ENCODE peak calls at places on chromosomes 6 and 20, in six cellular contexts. W is choroid plexus epithelial cell, O is AG10803, M is OCI-LY7, Q is astrocyte of the cerebellum, A is kidney epithelial cell. J is an unnamed sample.
A peak's percentile ranks its signal among the peaks of the same experiment; 100 is the strongest.

GRCh38 chr6:20417819-20418218 is 16.1 kb downstream of the E2F3 start:
- DNase-seq in W (no peak), O (no peak), M (no peak), Q (no peak), A (no peak), J (no peak)

GRCh38 chr20:37983286-37983685 is 50.0 kb downstream of the TTI1 start:
- DNase-seq in W (no peak), O (no peak), M (no peak), Q (no peak), A (no peak), J (no peak)

GRCh38 chr6:31125162-31125561 is 4.9 kb upstream of the CDSN start:
- DNase-seq in W (peak; percentile 39), O (no peak), M (no peak), Q (no peak), A (no peak), J (no peak)

GRCh38 chr20:40633123-40633850 is 55.7 kb downstream of the MAFB start:
- DNase-seq in W (no peak), O (no peak), M (no peak), Q (no peak), A (no peak), J (no peak)

GRCh38 chr6:38933426-38933825 is 115.2 kb upstream of the GLP1R start:
- DNase-seq in W (peak; percentile 45), O (peak; percentile 2), M (no peak), Q (no peak), A (peak; percentile 2), J (no peak)

GRCh38 chr20:62122659-62123449 is 579 bp downstream of the LSM14B start:
- DNase-seq in W (peak; percentile 45), O (peak; percentile 44), M (peak; percentile 59), Q (no peak), A (no peak), J (no peak)

GRCh38 chr20:42572320-42573016 is 617.2 kb downstream of the PTPRT start:
- DNase-seq in W (no peak), O (no peak), M (no peak), Q (no peak), A (no peak), J (no peak)

GRCh38 chr20:10864076-10864672 is 190.4 kb upstream of the JAG1 start:
- DNase-seq in W (peak; percentile 23), O (peak; percentile 31), M (no peak), Q (no peak), A (no peak), J (no peak)

GRCh38 chr6:160027076-160027475 is 58.2 kb downstream of the IGF2R start:
- DNase-seq in W (no peak), O (no peak), M (no peak), Q (no peak), A (no peak), J (no peak)

GRCh38 chr6:87139236-87139635 is 16.1 kb upstream of the ZNF292 start:
- DNase-seq in W (peak; percentile 83), O (peak; percentile 63), M (peak; percentile 67), Q (peak; percentile 36), A (no peak), J (no peak)

GRCh38 chr20:63433756-63434531 is 38.5 kb downstream of the KCNQ2 start:
- DNase-seq in W (no peak), O (no peak), M (no peak), Q (no peak), A (no peak), J (no peak)

GRCh38 chr20:37357481-37358365 is 11.8 kb downstream of the SRC start:
- DNase-seq in W (no peak), O (no peak), M (no peak), Q (no peak), A (no peak), J (no peak)

GRCh38 chr20:50724112-50724724 is 7.2 kb upstream of the PARD6B start:
- DNase-seq in W (no peak), O (no peak), M (no peak), Q (no peak), A (no peak), J (no peak)
- H3K4me3 ChIP-seq in W (no peak overlapping the region), O (no peak overlapping the region), M (no peak overlapping the region), Q (no peak overlapping the region), A (no peak overlapping the region), J (no peak overlapping the region)

DNA sequence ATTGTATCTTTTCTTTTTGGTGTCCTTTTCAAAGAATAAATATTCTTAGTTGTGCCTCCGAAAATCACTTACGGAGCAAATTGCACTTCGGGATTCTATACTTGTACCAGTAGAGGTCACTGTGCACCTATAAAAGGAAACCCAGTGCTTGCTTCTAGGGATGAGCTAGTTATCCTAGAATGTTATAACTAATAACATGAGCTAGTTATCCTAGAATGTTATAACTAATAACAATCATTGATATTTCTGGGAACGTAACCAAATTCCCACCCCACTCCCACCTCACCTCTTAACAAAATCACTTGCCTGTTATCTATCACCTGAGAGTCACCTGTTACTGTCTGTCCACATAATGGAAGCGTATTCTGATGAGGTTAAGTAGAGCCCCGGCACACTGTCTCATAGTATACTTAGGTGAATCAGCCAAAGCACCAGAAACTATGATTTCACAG is 126.9 kb upstream of the TIAM2 start:
- DNase-seq in W (peak; percentile 79), O (peak; percentile 70), M (peak; percentile 64), Q (peak; percentile 64), A (no peak), J (peak; percentile 37)
- TF ChIP-seq CTCF in W (peak; percentile 71), O (peak; percentile 79), M (peak; percentile 95), Q (peak; percentile 69), A (peak; percentile 72), J (peak; percentile 66)

GRCh38 chr6:26611599-26611998 is 14.8 kb downstream of the ABT1 start:
- DNase-seq in W (no peak), O (no peak), M (no peak), Q (no peak), A (no peak), J (no peak)

GRCh38 chr6:26609463-26609862 is 12.7 kb downstream of the ABT1 start:
- DNase-seq in W (no peak), O (no peak), M (no peak), Q (no peak), A (no peak), J (no peak)

GRCh38 chr6:26613201-26613600 is 16.4 kb downstream of the ABT1 start:
- DNase-seq in W (no peak), O (no peak), M (no peak), Q (no peak), A (no peak), J (no peak)

DNA sequence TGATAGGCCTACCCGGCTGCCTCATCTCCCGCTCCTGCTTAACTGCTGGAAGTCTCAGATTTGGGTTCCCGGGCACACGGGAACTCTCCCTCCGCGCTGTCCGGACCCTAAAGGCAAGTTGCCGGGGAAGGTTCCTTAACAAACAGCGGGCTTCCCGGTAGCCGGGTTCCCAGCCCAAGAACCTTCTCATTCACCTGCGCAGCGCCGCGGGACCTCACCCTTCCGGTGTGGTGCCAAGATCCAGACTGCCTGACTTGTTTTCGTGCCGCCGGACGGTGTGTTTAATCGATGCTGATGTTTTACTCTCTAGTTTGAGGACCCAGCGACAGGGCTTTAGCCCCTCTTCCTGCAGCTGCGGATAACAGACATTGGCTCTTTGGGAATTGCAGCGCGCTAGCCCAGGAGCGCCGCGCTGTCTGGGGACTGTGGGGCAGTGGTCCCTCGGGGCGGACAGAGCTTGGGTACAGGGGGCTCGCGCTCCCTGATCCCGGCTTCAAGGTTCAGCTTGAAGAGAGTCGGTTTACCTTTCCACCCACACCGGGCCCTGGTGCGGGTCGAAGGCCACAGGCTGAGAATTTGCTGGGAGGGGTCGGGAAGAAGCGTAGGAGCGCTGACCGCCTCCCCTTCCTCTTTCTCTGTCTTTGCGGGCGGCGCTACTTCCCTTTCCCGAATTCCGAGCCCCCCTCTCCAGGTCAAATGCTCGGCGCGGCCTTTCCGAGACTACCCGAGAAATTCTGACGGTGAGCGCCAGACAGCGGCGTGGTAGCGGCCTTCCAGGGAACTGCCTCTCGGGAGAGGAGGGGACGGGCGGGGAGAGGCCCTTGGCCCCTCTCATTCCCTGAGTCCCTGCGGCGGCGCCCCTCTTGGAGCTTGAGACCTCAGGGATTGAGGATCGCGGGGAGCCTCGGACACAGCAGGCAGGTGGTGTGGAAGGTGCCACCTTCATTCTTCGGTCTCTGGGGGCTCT is 17.2 kb downstream of the ABT1 start:
- DNase-seq in W (no peak), O (no peak), M (no peak), Q (no peak), A (no peak), J (no peak)
- H3K4me3 ChIP-seq in W (peak overlapping the region; percentile 11), O (no peak overlapping the region), M (no peak overlapping the region), Q (peak overlapping the region; percentile 34), A (peak overlapping the region; percentile 3), J (no peak overlapping the region)

GRCh38 chr6:25875563-25875905 is 1.5 kb upstream of the SLC17A3 start:
- DNase-seq in W (no peak), O (no peak), M (no peak), Q (no peak), A (no peak), J (no peak)

GRCh38 chr6:25882066-25882496 is 8.0 kb upstream of the SLC17A3 start:
- DNase-seq in W (no peak), O (no peak), M (no peak), Q (no peak), A (no peak), J (no peak)

GRCh38 chr6:25880601-25881000 is 6.6 kb upstream of the SLC17A3 start:
- DNase-seq in W (no peak), O (no peak), M (no peak), Q (no peak), A (no peak), J (no peak)

GRCh38 chr6:25876203-25876602 is 2.2 kb upstream of the SLC17A3 start:
- DNase-seq in W (peak; percentile 13), O (no peak), M (no peak), Q (no peak), A (no peak), J (no peak)

DNA sequence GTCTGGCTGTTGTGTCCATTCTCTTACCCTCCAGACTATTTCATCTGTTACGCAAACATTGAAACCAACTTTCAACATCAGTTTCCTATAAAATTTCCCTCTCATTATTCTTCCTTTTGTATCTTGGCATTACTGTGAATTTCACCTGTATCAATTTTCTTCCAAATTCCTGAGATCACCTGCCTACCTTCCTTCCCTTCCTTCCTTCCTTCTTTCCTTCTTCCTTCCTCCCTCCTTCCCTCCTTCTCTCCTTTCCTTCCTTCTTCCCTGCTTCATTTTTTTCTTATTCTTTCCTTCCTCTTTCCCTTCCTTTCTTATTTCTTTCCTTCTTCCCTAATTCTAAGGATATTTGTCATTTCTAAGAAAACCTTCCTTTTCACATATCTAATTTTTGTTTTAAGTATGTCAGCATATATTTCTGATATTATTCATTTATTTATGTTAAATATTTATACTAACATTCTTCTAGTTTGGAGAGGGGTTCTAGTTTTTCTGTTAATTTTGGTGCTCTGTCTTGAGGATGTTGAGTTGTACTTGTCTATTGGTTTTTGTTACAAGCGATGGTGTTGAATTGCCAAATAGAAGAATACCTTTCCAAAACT is 4.8 kb upstream of the SLC17A3 start:
- DNase-seq in W (no peak), O (no peak), M (no peak), Q (no peak), A (no peak), J (no peak)
- TF ChIP-seq CTCF in W (no peak), O (no peak), M (no peak), Q (no peak), A (no peak), J (no peak)

GRCh38 chr6:41896280-41896679 is 1.1 kb upstream of the USP49 start:
- DNase-seq in W (no peak), O (no peak), M (no peak), Q (no peak), A (no peak), J (no peak)
- H3K4me3 ChIP-seq in W (peak overlapping the region; percentile 86), O (peak overlapping the region; percentile 82), M (peak overlapping the region; percentile 88), Q (peak overlapping the region; percentile 59), A (no peak overlapping the region), J (no peak overlapping the region)

GRCh38 chr6:169177516-169178196 is 76.0 kb downstream of the THBS2 start:
- DNase-seq in W (peak; percentile 56), O (peak; percentile 87), M (no peak), Q (no peak), A (no peak), J (no peak)
- TF ChIP-seq CTCF in W (peak; percentile 40), O (peak; percentile 50), M (no peak), Q (peak; percentile 30), A (no peak), J (peak; percentile 43)